ENCODE peak calls at places on chromosome 9, in ten cellular contexts. Y is activated naive CD8-positive, alpha-beta T cell treated with anti-CD3 and anti-CD28 coated beads, Interleukin-2, amount 50 U/mL, for 24 hours; K is substantia nigra; U is pancreas; D is stimulated activated CD4-positive, alpha-beta T cell treated with anti-CD3 and anti-CD28 coated beads, TNF-alpha, amount 100 ng/mL, for 24 hours; X is T-helper 1 cell; T is HFF-Myc; F is GM04504; H is stimulated activated naive CD4-positive, alpha-beta T cell; E is fibroblast of gingiva. G is an unnamed sample.

GRCh38 chr9:22446950-22447606 is 454 bp downstream of the DMRTA1 start:
- DNase-seq in Y (peak), K (peak), U (peak), D (no peak), X (no peak), T (no peak), F (no peak), H (no peak), E (peak), G (no peak)

GRCh38 chr9:133105461-133105770 is 15.6 kb downstream of the RALGDS start:
- DNase-seq in Y (no peak), K (no peak), U (no peak), D (no peak), X (no peak), T (no peak), F (no peak), H (no peak), E (no peak), G (no peak)

GRCh38 chr9:89436963-89437625 is 60.8 kb downstream of the SEMA4D start:
- DNase-seq in Y (no peak), K (no peak), U (no peak), D (no peak), X (peak), T (no peak), F (no peak), H (peak), E (no peak), G (peak)

GRCh38 chr9:105959491-105959890 is 265.1 kb downstream of the TMEM38B start:
- DNase-seq in Y (no peak), K (no peak), U (no peak), D (no peak), X (no peak), T (no peak), F (no peak), H (no peak), E (no peak), G (no peak)

GRCh38 chr9:95091574-95091970 is 225.9 kb downstream of the FANCC start:
- DNase-seq in Y (no peak), K (no peak), U (no peak), D (no peak), X (no peak), T (no peak), F (no peak), H (no peak), E (peak), G (no peak)

GRCh38 chr9:129334744-129335080 is 156.7 kb upstream of the IER5L start:
- DNase-seq in Y (no peak), K (no peak), U (no peak), D (no peak), X (no peak), T (no peak), F (no peak), H (no peak), E (no peak), G (no peak)

GRCh38 chr9:133873006-133873780 is 118.9 kb downstream of the VAV2 start:
- DNase-seq in Y (no peak), K (no peak), U (no peak), D (no peak), X (no peak), T (no peak), F (no peak), H (no peak), E (no peak), G (no peak)

GRCh38 chr9:90219548-90220118 is 423.0 kb downstream of the DIRAS2 start:
- DNase-seq in Y (peak), K (no peak), U (peak), D (no peak), X (no peak), T (no peak), F (no peak), H (no peak), E (no peak), G (no peak)

GRCh38 chr9:34592895-34593601 is 3.5 kb upstream of the CNTFR start:
- DNase-seq in Y (no peak), K (peak), U (no peak), D (no peak), X (no peak), T (no peak), F (no peak), H (no peak), E (peak), G (no peak)

GRCh38 chr9:131410051-131410491 is 16.2 kb downstream of the PRRC2B start:
- DNase-seq in Y (peak), K (no peak), U (no peak), D (no peak), X (no peak), T (no peak), F (no peak), H (no peak), E (peak), G (peak)

GRCh38 chr9:108844856-108845255 is 10.9 kb downstream of the ACTL7B start:
- DNase-seq in Y (no peak), K (no peak), U (no peak), D (no peak), X (no peak), T (no peak), F (no peak), H (no peak), E (no peak), G (no peak)

GRCh38 chr9:116380496-116380995 is 227.0 kb downstream of the PAPPA start:
- DNase-seq in Y (no peak), K (no peak), U (no peak), D (no peak), X (no peak), T (no peak), F (no peak), H (no peak), E (no peak), G (no peak)

GRCh38 chr9:70413798-70414775 is at the start of gene KLF9:
- DNase-seq in Y (peak), K (peak), U (peak), D (peak), X (peak), T (peak), F (peak), H (peak), E (peak), G (peak)

GRCh38 chr9:121574771-121575519 is 75.3 kb upstream of the GGTA1 start:
- DNase-seq in Y (no peak), K (no peak), U (no peak), D (no peak), X (no peak), T (no peak), F (no peak), H (no peak), E (no peak), G (no peak)

GRCh38 chr9:110133608-110134214 is 74.2 kb downstream of the C9orf152 start:
- DNase-seq in Y (no peak), K (no peak), U (no peak), D (no peak), X (no peak), T (no peak), F (no peak), H (no peak), E (peak), G (no peak)

GRCh38 chr9:134055981-134056461 is 11.8 kb downstream of the BRD3 start:
- DNase-seq in Y (no peak), K (peak), U (peak), D (no peak), X (no peak), T (no peak), F (peak), H (no peak), E (peak), G (no peak)

GRCh38 chr9:79592736-79593493 is 21.1 kb downstream of the TLE4 start:
- DNase-seq in Y (no peak), K (no peak), U (no peak), D (no peak), X (no peak), T (no peak), F (no peak), H (no peak), E (peak), G (no peak)

GRCh38 chr9:133634024-133634691 is 2.0 kb upstream of the DBH start:
- DNase-seq in Y (no peak), K (no peak), U (no peak), D (no peak), X (no peak), T (no peak), F (no peak), H (no peak), E (no peak), G (no peak)

GRCh38 chr9:120733190-120733589 is 18.9 kb upstream of the MEGF9 start:
- DNase-seq in Y (no peak), K (no peak), U (peak), D (no peak), X (no peak), T (no peak), F (no peak), H (no peak), E (peak), G (no peak)

GRCh38 chr9:95061916-95062600 is 255.5 kb downstream of the FANCC start:
- DNase-seq in Y (no peak), K (no peak), U (no peak), D (no peak), X (no peak), T (no peak), F (no peak), H (no peak), E (no peak), G (no peak)

GRCh38 chr9:130892503-130893249 is 3.9 kb downstream of the QRFP start:
- DNase-seq in Y (no peak), K (no peak), U (no peak), D (no peak), X (no peak), T (no peak), F (no peak), H (no peak), E (no peak), G (no peak)

GRCh38 chr9:121863931-121864330 is 212.5 kb downstream of the DAB2IP start:
- DNase-seq in Y (no peak), K (no peak), U (no peak), D (no peak), X (no peak), T (no peak), F (no peak), H (no peak), E (no peak), G (no peak)

GRCh38 chr9:131500377-131500776 is 2.3 kb upstream of the POMT1 start:
- DNase-seq in Y (peak), K (no peak), U (no peak), D (peak), X (peak), T (no peak), F (no peak), H (peak), E (no peak), G (peak)

GRCh38 chr9:133514475-133515239 is 10.1 kb downstream of the MYMK start:
- DNase-seq in Y (no peak), K (peak), U (no peak), D (no peak), X (no peak), T (no peak), F (no peak), H (no peak), E (no peak), G (no peak)

GRCh38 chr9:331197-331596 is 116.5 kb downstream of the DOCK8 start:
- DNase-seq in Y (no peak), K (no peak), U (no peak), D (no peak), X (no peak), T (no peak), F (no peak), H (no peak), E (no peak), G (no peak)

GRCh38 chr9:122518226-122518625 is 715 bp upstream of the OR1J4 start:
- DNase-seq in Y (no peak), K (no peak), U (no peak), D (no peak), X (no peak), T (no peak), F (no peak), H (no peak), E (no peak), G (no peak)

GRCh38 chr9:18755263-18755662 is 277.7 kb downstream of the SAXO1 start:
- DNase-seq in Y (no peak), K (no peak), U (no peak), D (no peak), X (no peak), T (no peak), F (no peak), H (no peak), E (no peak), G (no peak)

GRCh38 chr9:111872886-111873285 is 23.7 kb upstream of the UGCG start:
- DNase-seq in Y (no peak), K (no peak), U (no peak), D (no peak), X (no peak), T (no peak), F (no peak), H (no peak), E (no peak), G (no peak)

GRCh38 chr9:14433841-14434511 is 120.0 kb upstream of the NFIB start:
- DNase-seq in Y (no peak), K (peak), U (peak), D (no peak), X (no peak), T (peak), F (peak), H (no peak), E (peak), G (no peak)

GRCh38 chr9:126673689-126674364 is 60.1 kb downstream of the LMX1B start:
- DNase-seq in Y (no peak), K (no peak), U (no peak), D (no peak), X (no peak), T (no peak), F (no peak), H (no peak), E (no peak), G (no peak)

GRCh38 chr9:98429613-98430012 is 174.2 kb upstream of the TBC1D2 start:
- DNase-seq in Y (no peak), K (no peak), U (no peak), D (no peak), X (no peak), T (no peak), F (peak), H (no peak), E (peak), G (no peak)

GRCh38 chr9:12955510-12956163 is 180.8 kb downstream of the LURAP1L start:
- DNase-seq in Y (no peak), K (no peak), U (no peak), D (no peak), X (no peak), T (no peak), F (no peak), H (no peak), E (no peak), G (no peak)

G was measured in effector CD4-positive, alpha-beta T cell.